ENCODE peak calls at places on chromosomes 3 and 15, in six cellular contexts. H, M, U, J, L and R are unnamed samples.

GRCh38 chr15:70025413-70026296 is 72.1 kb downstream of the TLE3 start:
- DNase-seq in H (no peak), M (no peak), U (no peak), J (no peak), L (no peak), R (no peak)

GRCh38 chr15:98150531-98150930 is 190.0 kb downstream of the ARRDC4 start:
- DNase-seq in H (no peak), M (no peak), U (no peak), J (no peak), L (no peak), R (no peak)

GRCh38 chr3:46843508-46843907 is 19.7 kb downstream of the MYL3 start:
- DNase-seq in H (no peak), M (no peak), U (no peak), J (no peak), L (no peak), R (no peak)

GRCh38 chr3:126081618-126082333 is 2.1 kb downstream of the SLC41A3 start:
- DNase-seq in H (no peak), M (no peak), U (no peak), J (no peak), L (peak; percentile 59), R (peak; percentile 22)

GRCh38 chr3:33218446-33219174 is at the start of gene SUSD5:
- DNase-seq in H (no peak), M (no peak), U (peak; percentile 11), J (peak; percentile 75), L (peak; percentile 3), R (peak; percentile 30)

GRCh38 chr3:49081429-49081828 is 12.4 kb downstream of the QRICH1 start:
- DNase-seq in H (no peak), M (no peak), U (no peak), J (no peak), L (no peak), R (no peak)

GRCh38 chr3:61608711-61609110 is 47.3 kb downstream of the PTPRG start:
- DNase-seq in H (no peak), M (no peak), U (no peak), J (no peak), L (no peak), R (no peak)

GRCh38 chr15:39553947-39554731 is 26.7 kb upstream of the THBS1 start:
- DNase-seq in H (no peak), M (no peak), U (no peak), J (no peak), L (no peak), R (peak; percentile 57)

GRCh38 chr3:64837126-64837738 is 149.4 kb upstream of the ADAMTS9 start:
- DNase-seq in H (no peak), M (no peak), U (no peak), J (no peak), L (no peak), R (no peak)

GRCh38 chr3:195895900-195896360 is 12.4 kb downstream of the TNK2 start:
- DNase-seq in H (peak; percentile 76), M (peak; percentile 82), U (peak; percentile 74), J (peak; percentile 74), L (peak; percentile 59), R (peak; percentile 72)

GRCh38 chr3:79490165-79491028 is 277.4 kb downstream of the ROBO1 start:
- DNase-seq in H (no peak), M (no peak), U (peak; percentile 70), J (no peak), L (no peak), R (no peak)

GRCh38 chr3:42705962-42706585 is 3.5 kb upstream of the HHATL start:
- DNase-seq in H (no peak), M (no peak), U (no peak), J (no peak), L (no peak), R (no peak)

GRCh38 chr3:134054231-134054630 is 24.5 kb upstream of the SLCO2A1 start:
- DNase-seq in H (no peak), M (no peak), U (peak; percentile 49), J (no peak), L (no peak), R (no peak)

GRCh38 chr15:87707076-87707475 is 549.5 kb downstream of the NTRK3 start:
- DNase-seq in H (no peak), M (no peak), U (no peak), J (no peak), L (no peak), R (no peak)

GRCh38 chr3:40292637-40293036 is 16.9 kb upstream of the EIF1B start:
- DNase-seq in H (no peak), M (no peak), U (no peak), J (no peak), L (no peak), R (no peak)

GRCh38 chr15:98873441-98874218 is 134.0 kb downstream of the PGPEP1L start:
- DNase-seq in H (peak; percentile 94), M (no peak), U (no peak), J (no peak), L (peak; percentile 72), R (no peak)

GRCh38 chr3:23217872-23218554 is 14.9 kb downstream of the UBE2E2 start:
- DNase-seq in H (no peak), M (no peak), U (no peak), J (no peak), L (no peak), R (no peak)